ENCODE peak calls at places on chromosomes 4 and X, in eight cellular contexts. K is CD8-positive, alpha-beta T cell; U is fibroblast of mammary gland; G is stimulated activated CD8-positive, alpha-beta memory T cell treated with anti-CD3 and anti-CD28 coated beads, Interleukin-4, amount 100 ng/mL, for 24 hours; A is fibroblast of lung; T is stromal cell of bone marrow; I is ovary; X is SW480. Y is an unnamed sample.

GRCh38 chrX:101397779-101398178 is 7.0 kb downstream of the RPL36A start:
- DNase-seq in K (no peak), U (peak), G (no peak), A (peak), T (no peak), I (no peak), X (no peak), Y (no peak)

GRCh38 chrX:153474718-153475117 is 4.3 kb upstream of the HAUS7 start:
- DNase-seq in K (peak), U (peak), G (peak), A (peak), T (no peak), I (peak), X (no peak), Y (peak)

GRCh38 chrX:129634541-129634940 is 20.2 kb downstream of the APLN start:
- DNase-seq in K (no peak), U (no peak), G (no peak), A (no peak), T (no peak), I (no peak), X (no peak), Y (no peak)

GRCh38 chr4:36206586-36206985 is 37.7 kb downstream of the ARAP2 start:
- DNase-seq in K (no peak), U (no peak), G (no peak), A (no peak), T (no peak), I (no peak), X (no peak), Y (no peak)

GRCh38 chr4:91220315-91220714 is 1083.5 kb upstream of the GRID2 start:
- DNase-seq in K (no peak), U (no peak), G (no peak), A (no peak), T (no peak), I (no peak), X (no peak), Y (no peak)

GRCh38 chrX:96314974-96315373 is 369.7 kb upstream of the DIAPH2 start:
- DNase-seq in K (no peak), U (peak), G (no peak), A (peak), T (peak), I (no peak), X (peak), Y (peak)

GRCh38 chr4:109207060-109207459 is 95.4 kb downstream of the COL25A1 start:
- DNase-seq in K (no peak), U (peak), G (no peak), A (peak), T (peak), I (no peak), X (peak), Y (no peak)

GRCh38 chr4:188714907-188715306 is 575.7 kb downstream of the TRIML1 start:
- DNase-seq in K (no peak), U (peak), G (no peak), A (peak), T (peak), I (no peak), X (no peak), Y (no peak)

GRCh38 chrX:125758819-125759218 is 407.3 kb downstream of the DCAF12L2 start:
- DNase-seq in K (no peak), U (no peak), G (no peak), A (no peak), T (no peak), I (no peak), X (no peak), Y (no peak)

GRCh38 chr4:37767546-37767945 is 58.9 kb upstream of the PGM2 start:
- DNase-seq in K (no peak), U (peak), G (no peak), A (peak), T (no peak), I (peak), X (peak), Y (no peak)

GRCh38 chr4:184583738-184584502 is 65.3 kb downstream of the CASP3 start:
- DNase-seq in K (no peak), U (no peak), G (no peak), A (no peak), T (no peak), I (no peak), X (no peak), Y (no peak)

GRCh38 chr4:168645933-168646768 is 149.3 kb downstream of the PALLD start:
- DNase-seq in K (no peak), U (no peak), G (no peak), A (no peak), T (no peak), I (no peak), X (no peak), Y (no peak)

GRCh38 chr4:121336706-121337105 is 44.1 kb downstream of the QRFPR start:
- DNase-seq in K (no peak), U (no peak), G (no peak), A (no peak), T (no peak), I (no peak), X (no peak), Y (no peak)

GRCh38 chrX:72247206-72247944 is 8.5 kb upstream of the ERCC6L start:
- DNase-seq in K (no peak), U (peak), G (no peak), A (no peak), T (no peak), I (peak), X (no peak), Y (no peak)

GRCh38 chr4:52780627-52781354 is 29.6 kb upstream of the ERVMER34-1 start:
- DNase-seq in K (no peak), U (peak), G (no peak), A (no peak), T (no peak), I (no peak), X (peak), Y (no peak)

GRCh38 chr4:184647391-184648101 is 1.7 kb downstream of the CASP3 start:
- DNase-seq in K (no peak), U (peak), G (no peak), A (peak), T (no peak), I (no peak), X (peak), Y (peak)

GRCh38 chrX:100445593-100445992 is 35.5 kb upstream of the PCDH19 start:
- DNase-seq in K (no peak), U (no peak), G (no peak), A (no peak), T (no peak), I (no peak), X (no peak), Y (no peak)

GRCh38 chrX:104712515-104712914 is 146.5 kb downstream of the IL1RAPL2 start:
- DNase-seq in K (no peak), U (peak), G (no peak), A (no peak), T (no peak), I (no peak), X (no peak), Y (no peak)

GRCh38 chr4:121551271-121551670 is 145.5 kb downstream of the ANXA5 start:
- DNase-seq in K (no peak), U (peak), G (no peak), A (no peak), T (no peak), I (no peak), X (no peak), Y (no peak)

GRCh38 chr4:158253350-158253980 is 43.2 kb downstream of the TMEM144 start:
- DNase-seq in K (peak), U (peak), G (peak), A (peak), T (peak), I (peak), X (peak), Y (peak)

GRCh38 chr4:7233601-7234000 is 41.3 kb downstream of the SORCS2 start:
- DNase-seq in K (no peak), U (no peak), G (no peak), A (no peak), T (no peak), I (no peak), X (no peak), Y (no peak)

GRCh38 chrX:43885617-43886016 is 3.4 kb upstream of the MAOB start:
- DNase-seq in K (no peak), U (no peak), G (no peak), A (no peak), T (no peak), I (no peak), X (no peak), Y (no peak)

GRCh38 chr4:158428242-158428641 is 93.4 kb upstream of the RXFP1 start:
- DNase-seq in K (no peak), U (peak), G (no peak), A (peak), T (no peak), I (no peak), X (no peak), Y (no peak)

GRCh38 chr4:31601793-31602192 is 881.6 kb downstream of the PCDH7 start:
- DNase-seq in K (no peak), U (no peak), G (no peak), A (no peak), T (no peak), I (no peak), X (no peak), Y (no peak)

GRCh38 chrX:11683057-11683456 is 17.3 kb upstream of the ARHGAP6 start:
- DNase-seq in K (no peak), U (no peak), G (no peak), A (no peak), T (no peak), I (no peak), X (no peak), Y (no peak)

GRCh38 chrX:48683411-48683982 is at the start of gene WAS:
- DNase-seq in K (peak), U (no peak), G (no peak), A (no peak), T (no peak), I (no peak), X (no peak), Y (no peak)

GRCh38 chr4:146334862-146335449 is 120.6 kb downstream of the REELD1 start:
- DNase-seq in K (no peak), U (peak), G (no peak), A (no peak), T (no peak), I (no peak), X (no peak), Y (no peak)

GRCh38 chrX:130995351-130995967 is 62.7 kb upstream of the ARHGAP36 start:
- DNase-seq in K (no peak), U (no peak), G (no peak), A (no peak), T (no peak), I (no peak), X (no peak), Y (no peak)

GRCh38 chr4:41178372-41179085 is 35.8 kb downstream of the APBB2 start:
- DNase-seq in K (no peak), U (peak), G (no peak), A (peak), T (peak), I (no peak), X (no peak), Y (peak)

GRCh38 chr4:102308032-102308799 is 37.1 kb downstream of the SLC39A8 start:
- DNase-seq in K (no peak), U (peak), G (no peak), A (no peak), T (no peak), I (no peak), X (peak), Y (no peak)

GRCh38 chrX:97027384-97027922 is 143.7 kb downstream of the RPA4 start:
- DNase-seq in K (no peak), U (no peak), G (no peak), A (peak), T (no peak), I (no peak), X (no peak), Y (no peak)

GRCh38 chr4:183987529-183987946 is 82.4 kb downstream of the STOX2 start:
- DNase-seq in K (no peak), U (peak), G (no peak), A (peak), T (peak), I (peak), X (peak), Y (peak)

GRCh38 chrX:140190441-140191108 is 225.3 kb upstream of the CXorf66 start:
- DNase-seq in K (no peak), U (peak), G (no peak), A (peak), T (no peak), I (no peak), X (no peak), Y (no peak)

GRCh38 chrX:77788050-77788449 is 2.0 kb upstream of the ATRX start:
- DNase-seq in K (no peak), U (peak), G (no peak), A (no peak), T (peak), I (no peak), X (peak), Y (peak)

GRCh38 chr4:173337463-173337862 is 3.3 kb upstream of the HMGB2 start:
- DNase-seq in K (no peak), U (no peak), G (no peak), A (no peak), T (no peak), I (no peak), X (no peak), Y (no peak)

GRCh38 chr4:80265571-80266266 is 745 bp upstream of the FGF5 start:
- DNase-seq in K (no peak), U (peak), G (no peak), A (peak), T (peak), I (no peak), X (no peak), Y (peak)

Y was measured in ACHN.